ENCODE peak calls at places on chromosomes 12 and 14, in ten cellular contexts. C is stimulated activated CD8-positive, alpha-beta memory T cell treated with anti-CD3 and anti-CD28 coated beads, Interleukin-4, amount 100 ng/mL, for 4 hours; O is hepatocyte; A is brain microvascular endothelial cell; B is NCI-H1694; Y is posterior cingulate gyrus; H is lower leg skin; N is OCI-M1; Q is iris pigment epithelial cell; Z is ELF-1. G is an unnamed sample.

GRCh38 chr12:76113800-76114757 is 29.6 kb upstream of the NAP1L1 start:
- DNase-seq in C (no peak), O (no peak), A (no peak), B (no peak), Y (no peak), H (no peak), N (peak), Q (no peak), Z (no peak), G (no peak)

GRCh38 chr12:53645191-53645590 is 19.0 kb upstream of the ATF7 start:
- DNase-seq in C (no peak), O (no peak), A (no peak), B (peak), Y (no peak), H (no peak), N (no peak), Q (no peak), Z (no peak), G (no peak)

GRCh38 chr12:67981236-67982164 is 7.7 kb upstream of the IFNG-AS1 start:
- DNase-seq in C (no peak), O (no peak), A (peak), B (peak), Y (no peak), H (no peak), N (no peak), Q (peak), Z (no peak), G (no peak)

GRCh38 chr12:85322715-85323114 is 42.7 kb downstream of the ALX1 start:
- DNase-seq in C (no peak), O (no peak), A (peak), B (no peak), Y (no peak), H (no peak), N (no peak), Q (peak), Z (no peak), G (no peak)

GRCh38 chr14:102775855-102776760 is 1.1 kb upstream of the TRAF3 start:
- DNase-seq in C (no peak), O (peak), A (peak), B (no peak), Y (peak), H (no peak), N (peak), Q (peak), Z (peak), G (peak)

GRCh38 chr12:6315184-6315583 is 4.7 kb downstream of the PLEKHG6 start:
- DNase-seq in C (no peak), O (no peak), A (no peak), B (no peak), Y (no peak), H (no peak), N (no peak), Q (no peak), Z (no peak), G (no peak)

GRCh38 chr14:101179691-101180211 is 276.2 kb upstream of the RTL1 start:
- DNase-seq in C (no peak), O (no peak), A (no peak), B (no peak), Y (no peak), H (no peak), N (no peak), Q (no peak), Z (no peak), G (no peak)

GRCh38 chr14:69948311-69948710 is 69.1 kb downstream of the SMOC1 start:
- DNase-seq in C (no peak), O (no peak), A (no peak), B (no peak), Y (no peak), H (no peak), N (no peak), Q (no peak), Z (no peak), G (no peak)

G was measured in pons.